ENCODE peak calls at places on chromosome 4, in five cellular contexts. Z is fibroblast of mammary gland, X is cardiac fibroblast, O is naive B cell, L is NCI-H1092. M is an unnamed sample.

GRCh38 chr4:94726524-94727123 is 31.1 kb upstream of the BMPR1B start:
- DNase-seq in Z (no peak), X (no peak), O (no peak), L (no peak), M (no peak)

GRCh38 chr4:40228497-40229365 is 31.9 kb downstream of the RHOH start:
- DNase-seq in Z (peak; percentile 18), X (peak; percentile 31), O (no peak), L (no peak), M (peak; percentile 13)

GRCh38 chr4:75004755-75005668 is 72.1 kb downstream of the PARM1 start:
- DNase-seq in Z (no peak), X (no peak), O (no peak), L (no peak), M (peak; percentile 24)

GRCh38 chr4:173547889-173548288 is 17.9 kb upstream of the HAND2 start:
- DNase-seq in Z (peak; percentile 9), X (peak; percentile 40), O (no peak), L (no peak), M (no peak)

GRCh38 chr4:180028682-180029081 is 2214.5 kb upstream of the TENM3 start:
- DNase-seq in Z (no peak), X (peak; percentile 1), O (peak; percentile 56), L (no peak), M (peak; percentile 60)

GRCh38 chr4:41120297-41121217 is 93.8 kb downstream of the APBB2 start:
- DNase-seq in Z (peak; percentile 71), X (peak; percentile 83), O (no peak), L (no peak), M (peak; percentile 53)

GRCh38 chr4:141074098-141074878 is 59.0 kb downstream of the RNF150 start:
- DNase-seq in Z (no peak), X (no peak), O (no peak), L (no peak), M (no peak)

GRCh38 chr4:186067757-186068385 is 1.1 kb upstream of the TLR3 start:
- DNase-seq in Z (peak; percentile 57), X (peak; percentile 69), O (no peak), L (peak; percentile 57), M (peak; percentile 56)

GRCh38 chr4:32519060-32519459 is 1798.9 kb downstream of the PCDH7 start:
- DNase-seq in Z (peak; percentile 37), X (peak; percentile 16), O (no peak), L (no peak), M (peak; percentile 45)

GRCh38 chr4:162891788-162892707 is 274.6 kb downstream of the NAF1 start:
- DNase-seq in Z (no peak), X (peak; percentile 0), O (no peak), L (no peak), M (no peak)

GRCh38 chr4:139951051-139951450 is 202.9 kb downstream of the MAML3 start:
- DNase-seq in Z (peak; percentile 44), X (peak; percentile 35), O (no peak), L (no peak), M (peak; percentile 59)

GRCh38 chr4:116027311-116027710 is 913.9 kb upstream of the NDST4 start:
- DNase-seq in Z (no peak), X (no peak), O (no peak), L (no peak), M (no peak)

GRCh38 chr4:17613761-17614415 is 553 bp upstream of the MED28 start:
- DNase-seq in Z (peak; percentile 87), X (peak; percentile 81), O (peak; percentile 33), L (no peak), M (peak; percentile 79)

GRCh38 chr4:73731968-73732610 is 8.3 kb upstream of the CXCL8 start:
- DNase-seq in Z (no peak), X (no peak), O (no peak), L (no peak), M (no peak)

GRCh38 chr4:71870456-71870855 is 86.6 kb upstream of the GC start:
- DNase-seq in Z (no peak), X (no peak), O (no peak), L (no peak), M (no peak)

GRCh38 chr4:1353186-1354055 is 6.4 kb downstream of the UVSSA start:
- DNase-seq in Z (no peak), X (no peak), O (no peak), L (no peak), M (no peak)

GRCh38 chr4:77921701-77922100 is 59.1 kb downstream of the MRPL1 start:
- DNase-seq in Z (peak; percentile 95), X (peak; percentile 96), O (no peak), L (no peak), M (peak; percentile 89)

GRCh38 chr4:178320003-178320402 is 877.8 kb upstream of the AGA start:
- DNase-seq in Z (no peak), X (no peak), O (no peak), L (no peak), M (no peak)

M was measured in epithelial cell of esophagus.